ENCODE peak calls at places on chromosome 18, in ten cellular contexts. G is fibroblast of lung, P is neuronal stem cell, C is keratinocyte, X is neural progenitor cell, F is Karpas-422, H is mammary epithelial cell, R is GM23338, U is GM23248, S is IMR-90. Y is an unnamed sample.

GRCh38 chr18:36392163-36392887 is 94.8 kb downstream of the FHOD3 start:
- DNase-seq in G (no peak), H (no peak), F (no peak), P (no peak), S (peak), C (no peak), X (no peak), U (peak), R (no peak), Y (no peak)

GRCh38 chr18:79769698-79770500 is 27.8 kb upstream of the KCNG2 start:
- DNase-seq in P (no peak), U (no peak), H (no peak), S (no peak), R (no peak), X (no peak), C (no peak), F (no peak), G (no peak), Y (no peak)

GRCh38 chr18:70363861-70364260 is 75.0 kb downstream of the SOCS6 start:
- DNase-seq in U (peak), G (peak), C (no peak), S (peak), F (no peak), R (no peak), P (no peak), H (no peak), X (no peak), Y (peak)

GRCh38 chr18:67241292-67241691 is 275.2 kb downstream of the DSEL start:
- DNase-seq in G (no peak), F (no peak), P (no peak), U (no peak), H (no peak), S (no peak), R (no peak), C (no peak), X (no peak), Y (no peak)

GRCh38 chr18:57771183-57771582 is 31.9 kb downstream of the ATP8B1 start:
- DNase-seq in R (peak), F (no peak), C (no peak), G (no peak), U (no peak), X (no peak), P (no peak), H (peak), S (no peak), Y (peak)

GRCh38 chr18:22934789-22935188 is 1.7 kb downstream of the RBBP8 start:
- DNase-seq in S (no peak), X (no peak), G (no peak), U (no peak), H (no peak), C (no peak), R (no peak), F (no peak), P (no peak), Y (no peak)

GRCh38 chr18:55585586-55586521 is 2.1 kb downstream of the TCF4 start:
- DNase-seq in G (peak), F (peak), S (peak), H (no peak), U (peak), R (peak), C (no peak), P (no peak), X (peak), Y (no peak)

GRCh38 chr18:23614413-23614812 is 28.1 kb upstream of the NPC1 start:
- DNase-seq in U (no peak), G (no peak), S (no peak), H (no peak), C (no peak), R (no peak), X (no peak), F (no peak), P (no peak), Y (no peak)

GRCh38 chr18:7684357-7684756 is 117.2 kb downstream of the PTPRM start:
- DNase-seq in U (no peak), H (no peak), R (no peak), G (no peak), C (no peak), S (no peak), X (no peak), P (no peak), F (no peak), Y (no peak)

GRCh38 chr18:75472391-75472790 is 44.9 kb upstream of the SMIM21 start:
- DNase-seq in P (no peak), C (no peak), U (no peak), H (no peak), R (no peak), F (no peak), X (no peak), S (no peak), G (no peak), Y (no peak)

GRCh38 chr18:62131305-62131909 is 55.4 kb downstream of the PIGN start:
- DNase-seq in X (peak), U (peak), G (peak), S (peak), R (peak), C (peak), H (peak), F (peak), P (peak), Y (peak)

GRCh38 chr18:76937597-76937996 is 115.2 kb downstream of the ZNF236 start:
- DNase-seq in H (no peak), X (no peak), U (peak), P (no peak), C (no peak), R (no peak), S (peak), G (no peak), F (no peak), Y (no peak)

GRCh38 chr18:45412577-45412976 is 202.7 kb upstream of the SLC14A2 start:
- DNase-seq in R (no peak), C (peak), S (no peak), H (peak), X (no peak), P (no peak), U (peak), G (no peak), F (no peak), Y (no peak)

GRCh38 chr18:45413180-45413836 is 202.0 kb upstream of the SLC14A2 start:
- DNase-seq in R (no peak), S (no peak), U (peak), F (no peak), G (peak), P (no peak), H (no peak), C (no peak), X (no peak), Y (no peak)

GRCh38 chr18:45415614-45416013 is 199.7 kb upstream of the SLC14A2 start:
- DNase-seq in X (no peak), R (peak), S (no peak), H (no peak), C (no peak), U (no peak), P (no peak), F (no peak), G (no peak), Y (no peak)

GRCh38 chr18:45417392-45417791 is 197.9 kb upstream of the SLC14A2 start:
- DNase-seq in S (no peak), F (no peak), R (no peak), G (no peak), U (no peak), P (no peak), C (no peak), H (no peak), X (no peak), Y (no peak)

GRCh38 chr18:45416168-45416567 is 199.1 kb upstream of the SLC14A2 start:
- DNase-seq in P (no peak), X (peak), H (peak), U (no peak), C (no peak), S (no peak), G (no peak), F (peak), R (peak), Y (peak)
- H3K4me3 ChIP-seq in P (no peak), X (no peak), H (no peak), U (no peak), C (no peak), S (no peak), G (no peak), F (no peak), R (peak), Y (no peak)

GRCh38 chr18:56650944-56651770 is at the start of gene WDR7:
- DNase-seq in P (peak), X (peak), U (peak), C (peak), F (peak), S (peak), H (peak), G (peak), R (peak), Y (peak)
- H2AFZ ChIP-seq in P (peak), X (peak), U (peak), C (peak), F (peak), S (peak), H (peak), G (peak), R (peak), Y (peak)

GRCh38 chr18:45837283-45838070 is 12.0 kb downstream of the SIGLEC15 start:
- DNase-seq in G (peak), U (peak), S (no peak), X (peak), F (no peak), P (peak), H (no peak), C (no peak), R (peak), Y (peak)
- H3K4me3 ChIP-seq in G (peak), U (peak), S (no peak), X (peak), F (no peak), P (peak), H (no peak), C (no peak), R (peak), Y (no peak)

DNA sequence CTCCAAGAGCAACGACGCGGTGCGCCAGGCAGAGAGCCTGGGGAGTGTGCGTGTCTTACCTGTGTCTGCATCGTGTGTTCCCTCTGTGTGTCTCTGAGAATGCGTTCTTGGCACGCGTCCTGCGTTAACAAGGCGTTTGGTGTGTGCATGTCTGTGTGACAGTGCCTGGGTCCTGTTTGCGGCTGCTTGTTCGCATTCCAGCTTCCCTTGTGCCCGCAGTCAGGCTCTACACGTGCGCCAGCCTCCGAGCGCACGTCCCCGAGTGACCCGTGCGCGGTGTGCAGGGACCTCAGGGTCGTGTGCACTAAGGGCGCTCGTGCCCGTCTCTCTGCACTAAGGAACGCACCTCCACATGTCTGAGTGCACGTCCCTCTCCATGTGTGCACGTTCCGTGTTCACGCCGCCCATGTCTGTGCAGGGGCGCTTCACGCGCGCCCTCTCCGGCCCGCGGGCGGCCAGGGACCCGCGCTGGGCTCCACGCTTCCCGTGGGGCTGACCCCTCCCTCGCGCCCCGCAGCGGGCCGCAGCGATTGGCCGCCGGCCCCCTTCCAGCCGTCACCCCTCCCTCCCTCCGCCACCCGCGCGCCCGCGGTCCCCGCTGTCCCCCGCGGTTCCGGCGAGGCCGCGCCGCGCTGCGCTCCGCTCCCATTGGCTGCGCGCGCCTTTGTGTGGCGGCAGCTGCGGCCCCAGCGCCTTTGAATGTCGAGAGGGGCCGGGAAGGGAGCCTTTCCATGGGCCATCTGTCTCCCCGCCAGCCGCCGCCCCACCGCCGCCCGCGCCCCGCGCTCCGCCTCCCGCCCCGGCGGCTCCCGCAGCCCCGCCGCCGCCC is 229.4 kb downstream of the HAUS1 start:
- DNase-seq in X (peak), S (no peak), G (peak), P (peak), C (no peak), F (no peak), U (peak), H (peak), R (peak), Y (peak)
- H2AFZ ChIP-seq in X (peak), S (peak), G (no peak), P (peak), C (peak), F (no peak), U (no peak), H (peak), R (peak), Y (peak)

DNA sequence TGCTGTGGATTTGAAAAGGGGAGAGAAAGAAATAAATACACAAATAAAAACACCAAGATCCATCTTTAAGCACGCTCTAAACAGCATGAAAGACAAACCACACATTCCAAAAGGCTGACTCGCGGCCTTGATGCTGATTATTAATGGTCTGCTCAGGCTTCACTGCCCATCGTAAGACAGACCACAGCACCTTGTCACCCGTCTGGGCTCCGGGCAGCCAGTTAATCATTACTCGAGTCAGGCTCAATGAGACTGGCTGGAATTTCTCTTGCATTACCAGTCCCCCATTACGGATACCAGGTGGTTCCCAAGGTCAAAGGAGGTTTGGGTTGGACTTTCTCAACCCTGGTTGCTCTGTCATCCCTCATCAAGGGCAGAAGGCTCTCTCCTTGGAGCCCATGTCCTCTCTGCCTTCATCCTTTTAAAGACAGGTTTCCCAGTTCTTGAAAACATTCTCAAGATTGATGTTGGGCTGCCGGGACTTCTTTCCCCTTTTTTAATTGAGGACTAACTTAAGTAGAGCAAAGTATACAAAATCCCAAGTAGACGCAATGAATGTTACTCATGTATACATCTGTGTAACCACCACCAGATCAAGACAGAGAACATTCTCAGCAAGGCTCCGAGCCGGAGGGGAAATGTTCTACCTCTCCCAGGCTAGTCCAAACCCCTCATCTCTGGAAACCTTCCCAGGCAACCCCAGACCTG is 8.1 kb downstream of the SMAD7 start:
- DNase-seq in P (no peak), S (peak), C (no peak), X (no peak), H (peak), U (peak), R (no peak), G (peak), F (no peak), Y (peak)
- H3K4me3 ChIP-seq in P (no peak), S (no peak), C (peak), X (no peak), H (no peak), U (peak), R (no peak), G (peak), F (no peak), Y (peak)

GRCh38 chr18:13562494-13563029 is 163.8 kb downstream of the FAM210A start:
- DNase-seq in C (no peak), S (no peak), R (no peak), G (no peak), P (no peak), X (no peak), U (no peak), H (no peak), F (no peak), Y (no peak)
- H2AFZ ChIP-seq in C (no peak), S (no peak), R (no peak), G (no peak), P (no peak), X (no peak), U (no peak), H (no peak), F (peak), Y (no peak)

DNA sequence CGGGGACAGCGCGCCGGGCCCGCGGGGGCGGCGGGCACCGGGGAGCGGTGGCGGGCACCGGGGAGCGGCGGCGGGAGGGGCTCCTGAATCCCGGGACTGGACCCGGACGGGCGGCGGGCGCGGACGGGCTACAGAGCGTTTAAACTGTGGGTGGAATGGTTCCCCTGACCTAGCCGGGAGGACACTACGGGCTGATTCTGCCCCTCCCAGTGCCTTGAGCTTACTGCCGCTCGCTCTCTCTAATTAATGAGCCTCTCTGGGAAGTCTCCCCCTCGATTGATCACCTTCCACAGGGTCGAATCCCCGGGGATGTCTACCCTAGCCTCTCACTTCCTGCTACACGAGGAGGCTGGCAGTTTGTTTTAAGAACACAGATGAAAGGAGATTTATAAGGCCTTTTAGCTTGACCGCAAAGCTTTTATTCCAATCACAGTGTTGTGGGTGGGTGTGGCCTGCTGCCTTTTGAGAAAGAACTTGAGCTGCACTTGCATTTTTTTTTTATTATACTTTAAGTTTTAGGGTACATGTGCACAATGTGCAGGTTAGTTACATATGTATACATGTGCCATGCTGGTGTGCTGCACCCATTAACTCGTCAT is 1.0 kb downstream of the GNAL start:
- DNase-seq in P (no peak), S (peak), C (no peak), R (no peak), F (no peak), X (no peak), G (peak), U (peak), H (peak), Y (no peak)
- H3K4me3 ChIP-seq in P (peak), S (peak), C (peak), R (peak), F (no peak), X (peak), G (peak), U (peak), H (peak), Y (peak)

GRCh38 chr18:47798366-47798765 is 132.1 kb downstream of the SMAD2 start:
- DNase-seq in G (no peak), X (no peak), C (no peak), S (no peak), H (no peak), F (no peak), R (no peak), U (no peak), P (no peak), Y (no peak)
- H2AFZ ChIP-seq in G (no peak), X (no peak), C (no peak), S (no peak), H (peak), F (no peak), R (peak), U (no peak), P (peak), Y (no peak)

GRCh38 chr18:31983020-31983419 is 35.6 kb upstream of the RNF125 start:
- DNase-seq in X (no peak), F (no peak), R (no peak), S (no peak), G (no peak), H (no peak), P (no peak), C (no peak), U (no peak), Y (peak)
- H3K4me3 ChIP-seq in X (no peak), F (no peak), R (no peak), S (no peak), G (no peak), H (no peak), P (no peak), C (no peak), U (no peak), Y (no peak)

GRCh38 chr18:3688682-3689081 is 238.7 kb downstream of the TGIF1 start:
- DNase-seq in R (peak), G (peak), H (peak), U (peak), X (peak), C (no peak), P (no peak), F (no peak), S (peak), Y (peak)
- H2AFZ ChIP-seq in R (no peak), G (no peak), H (peak), U (peak), X (peak), C (no peak), P (peak), F (no peak), S (no peak), Y (no peak)

Y was measured in hepatocyte.